ENCODE peak calls at places on chromosomes 12 and 14, in nine cellular contexts. I is right lobe of liver; B is NT2/D1; F is naive thymus-derived CD4-positive, alpha-beta T cell; L is OCI-LY7; A is H1; S is body of pancreas; G is CD8-positive, alpha-beta T cell; U is neuronal stem cell. W is an unnamed sample. For H3K9me3, the result is how much of the 10 kb centered on the place peaks cover.

GRCh38 chr14:34098045-34098984 is 147.4 kb upstream of the EGLN3 start:
- DNase-seq in G (peak), I (no peak), B (no peak), L (no peak), U (no peak), A (no peak), S (peak), F (no peak), W (no peak)

GRCh38 chr14:93987815-93988476 is 9.2 kb upstream of the CCDC197 start:
- DNase-seq in G (no peak), L (no peak), S (no peak), B (no peak), I (no peak), U (no peak), A (no peak), F (no peak), W (no peak)

GRCh38 chr14:102606296-102606695 is 13.8 kb downstream of the RCOR1 start:
- DNase-seq in F (no peak), A (no peak), S (no peak), U (no peak), B (no peak), I (no peak), G (no peak), L (no peak), W (no peak)

GRCh38 chr12:4380332-4380731 is 820 bp upstream of the FGF23 start:
- DNase-seq in S (no peak), B (no peak), U (no peak), F (no peak), A (no peak), L (no peak), G (no peak), I (no peak), W (no peak)

GRCh38 chr14:99754141-99755067 is 38.8 kb upstream of the EML1 start:
- DNase-seq in A (no peak), L (no peak), G (no peak), U (no peak), S (no peak), B (no peak), I (no peak), F (no peak), W (no peak)

GRCh38 chr12:66573605-66574004 is 105.3 kb downstream of the GRIP1 start:
- DNase-seq in F (no peak), I (no peak), S (no peak), A (no peak), G (no peak), U (no peak), L (peak), B (no peak), W (no peak)

GRCh38 chr14:81127785-81128184 is 93.0 kb downstream of the GTF2A1 start:
- DNase-seq in I (no peak), L (no peak), U (no peak), S (no peak), F (no peak), G (no peak), B (no peak), A (no peak), W (no peak)

GRCh38 chr12:64687816-64688599 is 71.2 kb downstream of the GNS start:
- DNase-seq in A (no peak), G (no peak), S (no peak), U (no peak), F (no peak), L (no peak), B (no peak), I (peak), W (no peak)

GRCh38 chr12:85575115-85576096 is 260.8 kb downstream of the RASSF9 start:
- DNase-seq in L (peak), S (peak), B (peak), F (no peak), G (no peak), U (peak), I (peak), A (no peak), W (no peak)

GRCh38 chr14:35474323-35474722 is 59.6 kb upstream of the INSM2 start:
- DNase-seq in I (no peak), L (no peak), B (no peak), U (no peak), A (no peak), G (no peak), S (no peak), F (no peak), W (no peak)

GRCh38 chr14:93112891-93113677 is 2.6 kb downstream of the ITPK1 start:
- DNase-seq in U (peak), L (peak), A (no peak), S (peak), F (peak), I (peak), B (peak), G (peak), W (peak)

GRCh38 chr12:583251-583869 is 79.9 kb downstream of the NINJ2 start:
- DNase-seq in L (no peak), B (no peak), I (peak), S (no peak), U (no peak), F (no peak), G (no peak), A (no peak), W (no peak)

GRCh38 chr14:86087377-86087776 is 557.4 kb downstream of the FLRT2 start:
- DNase-seq in G (no peak), L (no peak), U (no peak), F (no peak), I (no peak), B (no peak), S (no peak), A (no peak), W (no peak)

GRCh38 chr12:106195638-106196037 is 52.2 kb downstream of the CKAP4 start:
- DNase-seq in S (peak), A (no peak), I (peak), B (no peak), U (no peak), F (no peak), L (no peak), G (no peak), W (no peak)

GRCh38 chr12:111438501-111438900 is 32.8 kb downstream of the SH2B3 start:
- DNase-seq in A (no peak), U (no peak), G (peak), S (peak), L (peak), F (peak), B (no peak), I (no peak), W (peak)

GRCh38 chr14:104442611-104443390 is 136.8 kb upstream of the C14orf180 start:
- DNase-seq in U (no peak), S (no peak), L (no peak), A (no peak), B (no peak), G (no peak), I (peak), F (no peak), W (no peak)

GRCh38 chr12:52643233-52644077 is 8.6 kb downstream of the KRT2 start:
- DNase-seq in U (no peak), L (no peak), G (no peak), F (no peak), I (no peak), B (no peak), A (no peak), S (no peak), W (no peak)

GRCh38 chr14:69636051-69636639 is 24.7 kb downstream of the SUSD6 start:
- DNase-seq in L (peak), F (no peak), B (no peak), I (no peak), S (no peak), A (no peak), G (no peak), U (no peak), W (no peak)

GRCh38 chr12:124694846-124695497 is 127.6 kb upstream of the NCOR2 start:
- DNase-seq in G (no peak), S (no peak), L (no peak), A (no peak), B (no peak), U (no peak), F (no peak), I (no peak), W (no peak)

GRCh38 chr12:56781726-56782125 is 18.6 kb downstream of the HSD17B6 start:
- DNase-seq in B (no peak), S (no peak), G (no peak), U (no peak), F (no peak), I (no peak), L (no peak), A (no peak), W (no peak)

GRCh38 chr12:56081393-56082347 is 1.7 kb downstream of the ERBB3 start:
- DNase-seq in U (no peak), B (no peak), F (no peak), A (no peak), L (no peak), S (peak), I (peak), G (no peak), W (no peak)

GRCh38 chr14:63204407-63205280 is at the start of gene RHOJ:
- DNase-seq in A (no peak), U (peak), I (no peak), S (no peak), G (no peak), F (no peak), B (no peak), L (no peak), W (no peak)

GRCh38 chr12:72622556-72622955 is 350.4 kb downstream of the TRHDE start:
- DNase-seq in L (no peak), G (no peak), S (no peak), F (no peak), I (no peak), A (no peak), U (no peak), B (no peak), W (no peak)

GRCh38 chr14:70642313-70643235 is 858 bp downstream of the TTC9 start:
- DNase-seq in I (no peak), A (no peak), L (peak), U (no peak), F (peak), G (peak), S (no peak), B (no peak), W (peak)

GRCh38 chr14:68397827-68398226 is 395.0 kb downstream of the ZFP36L1 start:
- DNase-seq in S (no peak), A (no peak), G (no peak), U (no peak), L (no peak), F (no peak), B (no peak), I (no peak), W (no peak)

GRCh38 chr12:113237748-113238147 is 16.5 kb downstream of the TPCN1 start:
- DNase-seq in A (no peak), I (peak), S (no peak), G (no peak), L (no peak), U (no peak), B (no peak), F (no peak), W (no peak)

GRCh38 chr12:43148711-43149110 is 403.3 kb downstream of the ADAMTS20 start:
- DNase-seq in U (no peak), S (no peak), F (no peak), I (no peak), B (no peak), G (no peak), A (no peak), L (no peak), W (no peak)

DNA sequence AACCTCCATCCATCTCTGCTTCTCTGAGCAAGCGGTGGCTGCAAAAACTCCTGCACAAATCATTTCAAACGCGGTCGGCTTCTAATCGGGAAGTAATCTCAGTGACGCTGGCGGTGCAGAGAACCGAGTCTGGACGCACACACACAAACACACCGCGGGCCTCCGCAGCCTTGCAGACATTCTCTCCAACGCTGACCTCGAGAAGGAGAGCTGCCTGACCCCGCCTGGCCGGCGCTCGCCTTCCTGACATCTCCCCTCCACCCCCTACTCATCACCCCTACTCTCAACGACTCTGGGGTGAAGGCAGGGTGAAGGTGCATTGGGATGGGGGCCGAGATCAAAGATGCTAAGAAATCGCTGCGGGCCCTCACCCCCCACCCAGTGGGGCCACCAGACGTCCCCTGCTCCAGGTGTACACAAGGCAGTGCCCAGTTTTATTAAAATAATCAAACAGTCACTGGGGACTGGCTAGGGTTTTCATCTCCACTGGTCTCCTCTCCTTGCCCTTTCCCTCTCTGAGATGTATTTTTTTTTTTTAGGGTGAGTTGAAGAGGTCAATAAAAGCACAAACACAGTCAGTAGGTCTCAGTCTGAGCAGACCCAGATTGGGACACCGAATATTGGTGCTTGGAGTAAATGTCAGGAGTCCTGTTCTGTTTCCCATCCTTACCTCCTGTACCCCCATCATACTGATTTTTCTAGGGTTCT is 536 bp upstream of the TBX5 start:
- DNase-seq in B (no peak), U (peak), L (no peak), I (no peak), S (no peak), A (no peak), F (no peak), G (no peak), W (no peak)
- H3K4me3 ChIP-seq in B (no peak), U (no peak), L (no peak), I (no peak), S (no peak), A (no peak), F (no peak), G (no peak), W (no peak)

GRCh38 chr12:122275459-122275858 is 9.2 kb upstream of the VPS33A start:
- DNase-seq in U (no peak), F (no peak), A (no peak), I (no peak), L (no peak), G (no peak), S (no peak), B (no peak), W (no peak)
- H3K9me3 ChIP-seq in U (under half), F (under half), A (under half), I (under half), L (under half), G (under half), S (under half), B (under half), W (under half)

GRCh38 chr14:73757381-73757780 is 43.2 kb upstream of the PNMA1 start:
- DNase-seq in G (no peak), I (no peak), S (no peak), L (no peak), F (no peak), U (no peak), A (no peak), B (no peak), W (no peak)
- H3K4me3 ChIP-seq in G (no peak), I (no peak), S (no peak), L (peak), F (peak), U (no peak), A (no peak), B (no peak), W (no peak)

DNA sequence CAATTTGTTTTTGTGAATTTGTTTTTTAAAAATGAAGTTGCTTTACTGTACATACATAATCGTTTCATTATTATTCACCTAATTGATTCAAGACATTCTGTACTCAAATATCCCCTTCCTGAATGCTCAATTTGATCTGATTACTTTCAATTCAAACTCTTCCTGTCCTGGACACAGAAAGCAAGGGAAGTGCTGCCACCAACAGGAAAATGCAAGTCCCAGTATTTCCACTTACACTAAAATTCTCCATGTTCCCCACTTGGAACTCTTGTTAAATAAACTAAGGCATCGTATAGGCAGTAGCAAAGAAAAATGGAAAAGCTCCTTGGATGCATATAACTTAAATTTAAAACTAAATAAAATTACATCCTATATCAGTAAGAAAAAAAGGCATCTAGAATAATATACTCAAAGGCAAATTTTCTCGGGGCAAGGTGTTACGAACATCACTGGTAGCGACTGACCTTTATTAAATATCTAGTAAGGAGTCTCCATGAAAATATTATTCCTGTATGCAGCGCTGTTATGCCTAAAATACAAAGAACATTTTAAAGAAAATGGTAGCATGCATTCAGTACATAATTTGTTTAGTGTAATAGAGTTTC is 72.0 kb upstream of the DBX2 start:
- DNase-seq in S (no peak), A (no peak), G (no peak), I (no peak), L (no peak), F (no peak), B (peak), U (peak), W (no peak)
- H3K9me3 ChIP-seq in S (under half), A (under half), G (under half), I (under half), L (under half), F (under half), B (under half), U (under half), W (under half)

GRCh38 chr12:2891240-2892053 is 756 bp downstream of the TULP3 start:
- DNase-seq in L (peak), F (no peak), U (peak), I (peak), B (peak), S (peak), A (no peak), G (peak), W (no peak)
- H3K4me3 ChIP-seq in L (peak), F (peak), U (peak), I (peak), B (peak), S (peak), A (peak), G (peak), W (peak)

GRCh38 chr12:46260153-46260912 is 8.5 kb downstream of the SLC38A1 start:
- DNase-seq in A (no peak), G (no peak), I (no peak), F (no peak), B (no peak), U (no peak), S (no peak), L (no peak), W (no peak)

GRCh38 chr12:46259713-46260112 is 9.1 kb downstream of the SLC38A1 start:
- DNase-seq in S (no peak), G (no peak), U (no peak), I (no peak), F (no peak), A (no peak), L (no peak), B (no peak), W (no peak)

GRCh38 chr12:46260913-46261476 is 7.8 kb downstream of the SLC38A1 start:
- DNase-seq in L (no peak), U (no peak), I (no peak), A (no peak), S (no peak), G (no peak), B (no peak), F (no peak), W (no peak)

GRCh38 chr12:46263140-46264017 is 5.5 kb downstream of the SLC38A1 start:
- DNase-seq in A (no peak), G (no peak), B (no peak), L (no peak), U (no peak), I (no peak), F (no peak), S (no peak), W (no peak)

GRCh38 chr12:46261658-46262057 is 7.2 kb downstream of the SLC38A1 start:
- DNase-seq in U (no peak), B (no peak), F (no peak), L (no peak), I (no peak), S (no peak), A (no peak), G (no peak), W (no peak)
- H3K9me3 ChIP-seq in U (under half), B (under half), F (under half), L (under half), I (under half), S (under half), A (under half), G (under half), W (under half)

W was measured in effector memory CD4-positive, alpha-beta T cell.